ENCODE peak calls at places on chromosomes 13 and 19, in seven cellular contexts. T, W, Y, X, I, G and O are unnamed samples.

GRCh38 chr13:23763328-23763727 is 125.9 kb downstream of the MIPEP start:
- DNase-seq in T (no peak), W (no peak), Y (no peak), X (no peak), I (no peak), G (no peak), O (no peak)

GRCh38 chr13:112131081-112131739 is 64.3 kb downstream of the SOX1 start:
- DNase-seq in T (no peak), W (no peak), Y (no peak), X (no peak), I (no peak), G (no peak), O (no peak)

GRCh38 chr13:45194081-45194939 is 6.5 kb downstream of the KCTD4 start:
- DNase-seq in T (no peak), W (no peak), Y (no peak), X (no peak), I (no peak), G (no peak), O (no peak)

GRCh38 chr13:48216204-48216711 is 16.7 kb upstream of the ITM2B start:
- DNase-seq in T (no peak), W (no peak), Y (no peak), X (no peak), I (no peak), G (no peak), O (no peak)

GRCh38 chr13:32278456-32278855 is 36.7 kb downstream of the ZAR1L start:
- DNase-seq in T (no peak), W (no peak), Y (no peak), X (no peak), I (no peak), G (no peak), O (no peak)

GRCh38 chr13:30745917-30746686 is 10.8 kb downstream of the ALOX5AP start:
- DNase-seq in T (no peak), W (no peak), Y (no peak), X (no peak), I (no peak), G (no peak), O (no peak)

GRCh38 chr13:76223999-76224398 is 587.9 kb downstream of the LMO7 start:
- DNase-seq in T (no peak), W (no peak), Y (no peak), X (no peak), I (no peak), G (no peak), O (no peak)

GRCh38 chr13:41651413-41652068 is 194.2 kb downstream of the RGCC start:
- DNase-seq in T (no peak), W (no peak), Y (no peak), X (no peak), I (no peak), G (no peak), O (no peak)

GRCh38 chr19:3610745-3611717 is 4.4 kb upstream of the TBXA2R start:
- DNase-seq in T (no peak), W (no peak), Y (no peak), X (no peak), I (no peak), G (no peak), O (no peak)

GRCh38 chr19:1079566-1080111 is 12.7 kb downstream of the ARHGAP45 start:
- DNase-seq in T (no peak), W (no peak), Y (no peak), X (no peak), I (no peak), G (no peak), O (no peak)

GRCh38 chr19:16470541-16470910 is 1.2 kb downstream of the EPS15L1 start:
- DNase-seq in T (no peak), W (no peak), Y (no peak), X (no peak), I (peak), G (no peak), O (no peak)

GRCh38 chr13:53310786-53311185 is 282.2 kb downstream of the OLFM4 start:
- DNase-seq in T (no peak), W (no peak), Y (no peak), X (no peak), I (no peak), G (no peak), O (no peak)